ENCODE peak calls at places on chromosome 16, in ten cellular contexts. One of them, this sample, is unnamed.

GRCh38 chr16:89193576-89194293 is 6.6 kb downstream of the SLC22A31 start:
- DNase-seq in heart left ventricle: peak
- DNase-seq in astrocyte of the spinal cord: no peak
- DNase-seq in AG09309: no peak
- DNase-seq in spleen: peak
- DNase-seq in lower leg skin: no peak
- DNase-seq in coronary artery: peak
- DNase-seq in nephron progenitor cell: no peak
- DNase-seq in mucosa of descending colon: no peak
- DNase-seq in epithelial cell of esophagus: no peak
- DNase-seq in this sample: no peak

GRCh38 chr16:54867302-54867832 is 63.3 kb upstream of the IRX5 start:
- DNase-seq in spleen: no peak
- DNase-seq in nephron progenitor cell: no peak
- DNase-seq in astrocyte of the spinal cord: no peak
- DNase-seq in AG09309: no peak
- DNase-seq in heart left ventricle: no peak
- DNase-seq in epithelial cell of esophagus: no peak
- DNase-seq in coronary artery: no peak
- DNase-seq in mucosa of descending colon: no peak
- DNase-seq in lower leg skin: no peak
- DNase-seq in this sample: peak

GRCh38 chr16:5965321-5965720 is 867.7 kb upstream of the EEF2KMT start:
- DNase-seq in epithelial cell of esophagus: no peak
- DNase-seq in nephron progenitor cell: no peak
- DNase-seq in lower leg skin: no peak
- DNase-seq in coronary artery: no peak
- DNase-seq in astrocyte of the spinal cord: no peak
- DNase-seq in heart left ventricle: no peak
- DNase-seq in spleen: no peak
- DNase-seq in AG09309: no peak
- DNase-seq in mucosa of descending colon: no peak
- DNase-seq in this sample: no peak

GRCh38 chr16:30876867-30877266 is 17.0 kb downstream of the BCL7C start:
- DNase-seq in heart left ventricle: no peak
- DNase-seq in spleen: no peak
- DNase-seq in lower leg skin: no peak
- DNase-seq in mucosa of descending colon: no peak
- DNase-seq in coronary artery: no peak
- DNase-seq in epithelial cell of esophagus: no peak
- DNase-seq in astrocyte of the spinal cord: no peak
- DNase-seq in AG09309: no peak
- DNase-seq in nephron progenitor cell: no peak
- DNase-seq in this sample: no peak

GRCh38 chr16:23348579-23349469 is 46.7 kb downstream of the SCNN1B start:
- DNase-seq in lower leg skin: no peak
- DNase-seq in heart left ventricle: no peak
- DNase-seq in astrocyte of the spinal cord: no peak
- DNase-seq in spleen: no peak
- DNase-seq in AG09309: no peak
- DNase-seq in nephron progenitor cell: peak
- DNase-seq in epithelial cell of esophagus: no peak
- DNase-seq in coronary artery: no peak
- DNase-seq in mucosa of descending colon: no peak
- DNase-seq in this sample: no peak

GRCh38 chr16:46996391-46996790 is 22.9 kb upstream of the DNAJA2 start:
- DNase-seq in spleen: no peak
- DNase-seq in astrocyte of the spinal cord: peak
- DNase-seq in nephron progenitor cell: no peak
- DNase-seq in epithelial cell of esophagus: no peak
- DNase-seq in coronary artery: no peak
- DNase-seq in mucosa of descending colon: no peak
- DNase-seq in AG09309: no peak
- DNase-seq in heart left ventricle: no peak
- DNase-seq in lower leg skin: no peak
- DNase-seq in this sample: no peak

GRCh38 chr16:70674221-70675014 is 11.4 kb downstream of the MTSS2 start:
- DNase-seq in astrocyte of the spinal cord: no peak
- DNase-seq in nephron progenitor cell: no peak
- DNase-seq in spleen: peak
- DNase-seq in epithelial cell of esophagus: no peak
- DNase-seq in lower leg skin: no peak
- DNase-seq in heart left ventricle: no peak
- DNase-seq in mucosa of descending colon: peak
- DNase-seq in coronary artery: no peak
- DNase-seq in AG09309: no peak
- DNase-seq in this sample: no peak

GRCh38 chr16:14050297-14051027 is 20.7 kb upstream of the MRTFB start:
- DNase-seq in epithelial cell of esophagus: peak
- DNase-seq in nephron progenitor cell: peak
- DNase-seq in lower leg skin: no peak
- DNase-seq in spleen: no peak
- DNase-seq in mucosa of descending colon: no peak
- DNase-seq in AG09309: no peak
- DNase-seq in astrocyte of the spinal cord: no peak
- DNase-seq in heart left ventricle: no peak
- DNase-seq in coronary artery: no peak
- DNase-seq in this sample: no peak

GRCh38 chr16:55018881-55019280 is 88.2 kb downstream of the IRX5 start:
- DNase-seq in heart left ventricle: no peak
- DNase-seq in epithelial cell of esophagus: no peak
- DNase-seq in spleen: no peak
- DNase-seq in mucosa of descending colon: no peak
- DNase-seq in AG09309: no peak
- DNase-seq in lower leg skin: no peak
- DNase-seq in nephron progenitor cell: no peak
- DNase-seq in astrocyte of the spinal cord: no peak
- DNase-seq in coronary artery: peak
- DNase-seq in this sample: no peak

GRCh38 chr16:85369741-85370528 is 243.2 kb upstream of the GSE1 start:
- DNase-seq in mucosa of descending colon: peak
- DNase-seq in spleen: no peak
- DNase-seq in heart left ventricle: no peak
- DNase-seq in astrocyte of the spinal cord: no peak
- DNase-seq in epithelial cell of esophagus: peak
- DNase-seq in coronary artery: no peak
- DNase-seq in AG09309: no peak
- DNase-seq in lower leg skin: no peak
- DNase-seq in nephron progenitor cell: peak
- DNase-seq in this sample: peak

GRCh38 chr16:85370543-85370880 is 242.6 kb upstream of the GSE1 start:
- DNase-seq in mucosa of descending colon: no peak
- DNase-seq in epithelial cell of esophagus: no peak
- DNase-seq in AG09309: no peak
- DNase-seq in nephron progenitor cell: no peak
- DNase-seq in coronary artery: no peak
- DNase-seq in spleen: no peak
- DNase-seq in lower leg skin: no peak
- DNase-seq in heart left ventricle: no peak
- DNase-seq in astrocyte of the spinal cord: no peak
- DNase-seq in this sample: no peak

GRCh38 chr16:85372627-85373372 is 240.3 kb upstream of the GSE1 start:
- DNase-seq in AG09309: peak
- DNase-seq in mucosa of descending colon: no peak
- DNase-seq in astrocyte of the spinal cord: peak
- DNase-seq in spleen: no peak
- DNase-seq in nephron progenitor cell: no peak
- DNase-seq in epithelial cell of esophagus: peak
- DNase-seq in coronary artery: no peak
- DNase-seq in heart left ventricle: no peak
- DNase-seq in lower leg skin: no peak
- DNase-seq in this sample: peak

GRCh38 chr16:85371948-85372347 is 241.2 kb upstream of the GSE1 start:
- DNase-seq in nephron progenitor cell: no peak
- DNase-seq in AG09309: no peak
- DNase-seq in heart left ventricle: no peak
- DNase-seq in lower leg skin: no peak
- DNase-seq in coronary artery: no peak
- DNase-seq in epithelial cell of esophagus: no peak
- DNase-seq in spleen: no peak
- DNase-seq in astrocyte of the spinal cord: no peak
- DNase-seq in mucosa of descending colon: no peak
- DNase-seq in this sample: no peak

DNA sequence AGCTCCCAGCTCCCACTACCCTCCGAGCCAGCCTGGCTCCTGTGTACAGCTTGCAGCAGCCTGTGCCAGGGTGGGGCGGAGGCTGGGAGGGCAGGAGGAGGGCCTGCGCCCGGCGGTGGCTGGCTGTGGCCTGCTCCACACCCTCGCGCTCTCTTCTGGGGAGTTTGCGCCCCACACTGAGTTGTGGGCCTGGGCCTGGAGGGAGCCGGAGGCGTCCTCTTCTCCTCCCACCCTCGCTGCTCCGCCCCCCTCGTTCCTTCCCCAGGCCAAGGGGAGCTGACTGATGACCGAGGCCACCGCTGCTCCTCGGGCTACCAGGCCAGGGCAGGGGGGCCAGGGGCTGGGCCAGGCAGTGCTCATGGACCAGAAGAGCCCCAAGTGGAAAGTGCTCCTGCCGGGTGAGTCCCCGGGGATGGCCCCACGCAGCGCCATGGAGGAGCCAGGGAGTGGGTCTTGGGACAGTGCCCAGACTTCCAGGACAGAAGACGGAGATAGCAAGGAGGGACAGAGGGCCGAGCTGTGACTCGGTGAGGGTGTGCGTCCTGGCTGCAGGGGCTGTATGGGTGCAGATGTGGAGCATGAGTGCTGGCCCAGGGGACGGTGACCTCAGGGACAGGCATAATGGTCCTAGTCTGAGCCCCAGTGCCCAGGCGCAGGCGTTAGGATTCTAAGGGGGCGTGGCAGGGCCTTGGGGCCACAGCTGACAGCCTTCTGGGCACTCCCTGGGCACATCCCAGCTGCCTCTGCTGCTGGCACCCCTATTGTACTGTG is 242.1 kb upstream of the GSE1 start:
- DNase-seq in mucosa of descending colon: peak
- DNase-seq in coronary artery: no peak
- DNase-seq in AG09309: no peak
- DNase-seq in astrocyte of the spinal cord: no peak
- DNase-seq in lower leg skin: peak
- DNase-seq in nephron progenitor cell: peak
- DNase-seq in epithelial cell of esophagus: peak
- DNase-seq in heart left ventricle: no peak
- DNase-seq in spleen: no peak
- DNase-seq in this sample: peak
- TF ChIP-seq CTCF in mucosa of descending colon: no peak
- TF ChIP-seq CTCF in coronary artery: no peak
- TF ChIP-seq CTCF in AG09309: no peak
- TF ChIP-seq CTCF in astrocyte of the spinal cord: no peak
- TF ChIP-seq CTCF in lower leg skin: no peak
- TF ChIP-seq CTCF in nephron progenitor cell: no peak
- TF ChIP-seq CTCF in epithelial cell of esophagus: peak
- TF ChIP-seq CTCF in heart left ventricle: no peak
- TF ChIP-seq CTCF in spleen: no peak
- TF ChIP-seq CTCF in this sample: no peak

DNA sequence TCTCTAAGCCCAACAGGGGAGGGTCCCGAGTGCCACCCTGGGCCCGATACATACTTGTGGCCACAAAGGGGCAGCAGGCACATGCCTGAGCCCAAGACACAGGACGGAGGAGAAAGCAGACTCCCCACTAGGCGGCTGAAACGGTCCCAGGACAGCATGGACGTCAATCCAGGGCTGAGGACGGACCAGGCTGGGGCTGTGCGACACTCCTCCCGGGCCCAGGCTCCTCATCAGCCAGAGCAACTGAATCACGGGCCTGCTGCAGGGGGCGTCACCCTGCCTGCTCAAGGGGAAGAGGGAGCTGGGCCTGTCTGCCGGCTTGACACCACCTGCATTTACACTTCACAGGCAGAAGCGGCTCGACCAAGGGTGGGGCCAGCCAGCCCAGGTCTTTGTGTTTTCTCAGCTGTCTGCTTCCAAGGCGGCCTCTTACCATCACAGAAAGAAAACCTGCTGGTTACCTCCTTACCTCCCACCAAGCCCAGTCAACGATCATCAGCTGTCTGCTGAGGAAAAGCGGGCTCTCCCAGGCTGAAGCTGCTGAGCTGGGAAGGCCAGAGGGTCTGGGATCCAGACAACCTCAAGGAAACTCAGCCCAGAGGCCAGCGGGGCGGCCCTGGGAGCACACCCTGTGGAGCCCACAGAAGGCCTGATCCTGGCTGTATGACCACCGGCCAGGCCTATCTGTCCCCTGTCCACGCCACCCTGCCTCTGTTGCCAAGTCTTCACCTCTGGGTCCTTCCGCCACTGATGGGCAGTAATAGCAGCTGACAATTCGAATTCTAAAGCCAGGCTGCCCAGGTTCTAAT is 26.4 kb downstream of the KIFC3 start:
- DNase-seq in nephron progenitor cell: peak
- DNase-seq in mucosa of descending colon: peak
- DNase-seq in astrocyte of the spinal cord: peak
- DNase-seq in heart left ventricle: peak
- DNase-seq in epithelial cell of esophagus: no peak
- DNase-seq in lower leg skin: no peak
- DNase-seq in AG09309: no peak
- DNase-seq in spleen: no peak
- DNase-seq in coronary artery: no peak
- DNase-seq in this sample: no peak
- TF ChIP-seq CTCF in nephron progenitor cell: peak
- TF ChIP-seq CTCF in mucosa of descending colon: no peak
- TF ChIP-seq CTCF in astrocyte of the spinal cord: peak
- TF ChIP-seq CTCF in heart left ventricle: peak
- TF ChIP-seq CTCF in epithelial cell of esophagus: peak
- TF ChIP-seq CTCF in lower leg skin: no peak
- TF ChIP-seq CTCF in AG09309: no peak
- TF ChIP-seq CTCF in spleen: no peak
- TF ChIP-seq CTCF in coronary artery: no peak
- TF ChIP-seq CTCF in this sample: no peak

GRCh38 chr16:56532714-56533113 is 12.9 kb upstream of the BBS2 start:
- DNase-seq in epithelial cell of esophagus: peak
- DNase-seq in nephron progenitor cell: no peak
- DNase-seq in lower leg skin: no peak
- DNase-seq in heart left ventricle: no peak
- DNase-seq in spleen: no peak
- DNase-seq in coronary artery: no peak
- DNase-seq in astrocyte of the spinal cord: no peak
- DNase-seq in mucosa of descending colon: no peak
- DNase-seq in AG09309: no peak
- DNase-seq in this sample: no peak
- TF ChIP-seq CTCF in epithelial cell of esophagus: no peak
- TF ChIP-seq CTCF in nephron progenitor cell: no peak
- TF ChIP-seq CTCF in lower leg skin: no peak
- TF ChIP-seq CTCF in heart left ventricle: no peak
- TF ChIP-seq CTCF in spleen: no peak
- TF ChIP-seq CTCF in coronary artery: no peak
- TF ChIP-seq CTCF in astrocyte of the spinal cord: no peak
- TF ChIP-seq CTCF in mucosa of descending colon: no peak
- TF ChIP-seq CTCF in AG09309: no peak
- TF ChIP-seq CTCF in this sample: no peak

DNA sequence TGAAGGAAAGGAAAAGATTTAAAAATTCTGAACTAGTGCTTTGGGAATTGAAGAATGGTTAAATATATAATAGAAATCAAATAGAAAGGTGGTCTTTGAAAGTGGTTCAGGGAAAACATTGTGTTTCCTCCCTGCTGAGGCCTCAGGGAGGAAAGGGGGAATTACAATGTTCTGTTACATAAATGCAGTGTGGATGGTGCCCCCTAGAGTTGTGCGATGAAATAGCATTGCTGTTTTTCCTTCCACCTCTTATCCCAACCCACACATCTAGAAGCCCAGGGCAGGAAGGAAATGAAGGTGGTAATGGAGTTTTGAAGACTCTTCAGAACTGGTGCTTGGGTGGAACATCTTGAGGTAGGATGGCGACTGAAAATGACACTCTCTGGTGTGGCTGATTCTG is 6.4 kb upstream of the TOX3 start:
- DNase-seq in heart left ventricle: no peak
- DNase-seq in lower leg skin: no peak
- DNase-seq in spleen: no peak
- DNase-seq in epithelial cell of esophagus: no peak
- DNase-seq in AG09309: no peak
- DNase-seq in mucosa of descending colon: no peak
- DNase-seq in astrocyte of the spinal cord: no peak
- DNase-seq in coronary artery: no peak
- DNase-seq in nephron progenitor cell: no peak
- DNase-seq in this sample: no peak
- TF ChIP-seq CTCF in heart left ventricle: no peak
- TF ChIP-seq CTCF in lower leg skin: no peak
- TF ChIP-seq CTCF in spleen: no peak
- TF ChIP-seq CTCF in epithelial cell of esophagus: peak
- TF ChIP-seq CTCF in AG09309: no peak
- TF ChIP-seq CTCF in mucosa of descending colon: no peak
- TF ChIP-seq CTCF in astrocyte of the spinal cord: no peak
- TF ChIP-seq CTCF in coronary artery: no peak
- TF ChIP-seq CTCF in nephron progenitor cell: no peak
- TF ChIP-seq CTCF in this sample: no peak

This sample was measured in MCF 10A.